ENCODE peak calls at places on chromosomes 16 and 17, in five cellular contexts. N is NCI-H1092, H is choroid plexus epithelial cell, J is HCEC 1CT, V is myocyte. M is an unnamed sample.

GRCh38 chr17:72430611-72431432 is 310.0 kb downstream of the SOX9 start:
- DNase-seq in H (no peak), V (peak; percentile 91), N (no peak), J (no peak), M (no peak)

GRCh38 chr16:56569971-56570370 is 5.1 kb downstream of the MT4 start:
- DNase-seq in J (no peak), V (no peak), H (no peak), N (no peak), M (no peak)

GRCh38 chr17:82098939-82099765 is 1.1 kb upstream of the FASN start:
- DNase-seq in V (no peak), H (no peak), N (no peak), J (no peak), M (no peak)

GRCh38 chr16:3762080-3762750 is 44.9 kb upstream of the TRAP1 start:
- DNase-seq in V (no peak), J (no peak), H (no peak), N (no peak), M (no peak)

GRCh38 chr17:79695293-79696158 is 35.2 kb upstream of the ENPP7 start:
- DNase-seq in N (no peak), V (peak; percentile 16), H (peak; percentile 78), J (no peak), M (no peak)

GRCh38 chr17:34375598-34375997 is 12.6 kb upstream of the CCL1 start:
- DNase-seq in N (no peak), H (no peak), J (no peak), V (no peak), M (no peak)

GRCh38 chr16:89481556-89481955 is 8.8 kb downstream of the ANKRD11 start:
- DNase-seq in V (no peak), H (no peak), J (no peak), N (no peak), M (no peak)

GRCh38 chr17:1111599-1112443 is 68.0 kb downstream of the ABR start:
- DNase-seq in V (peak; percentile 79), N (peak; percentile 21), J (no peak), H (no peak), M (peak; percentile 68)

GRCh38 chr17:40605301-40605700 is 40.0 kb upstream of the CCR7 start:
- DNase-seq in J (no peak), N (no peak), H (no peak), V (no peak), M (no peak)

GRCh38 chr16:3509470-3509928 is 8.7 kb downstream of the CLUAP1 start:
- DNase-seq in N (no peak), H (peak; percentile 61), V (peak; percentile 20), J (no peak), M (no peak)

GRCh38 chr16:49602201-49603041 is 228.8 kb downstream of the C16orf78 start:
- DNase-seq in H (no peak), J (no peak), V (no peak), N (no peak), M (no peak)

GRCh38 chr17:67059372-67059771 is 15.0 kb downstream of the CACNG1 start:
- DNase-seq in H (no peak), V (peak; percentile 49), J (no peak), N (no peak), M (no peak)

GRCh38 chr17:6648181-6648580 is 3.2 kb downstream of the MED31 start:
- DNase-seq in H (peak; percentile 47), N (no peak), J (no peak), V (peak; percentile 53), M (no peak)

GRCh38 chr17:50565559-50566350 is 5.2 kb downstream of the CACNA1G start:
- DNase-seq in V (no peak), N (peak; percentile 45), H (no peak), J (no peak), M (no peak)

GRCh38 chr17:29645516-29646051 is 22.9 kb upstream of the CORO6 start:
- DNase-seq in N (no peak), V (peak; percentile 87), H (peak; percentile 92), J (peak; percentile 59), M (no peak)

GRCh38 chr16:16805809-16806208 is 426.9 kb downstream of the NPIPA7 start:
- DNase-seq in V (no peak), H (no peak), N (no peak), J (no peak), M (no peak)

GRCh38 chr16:66326995-66327513 is 39.4 kb upstream of the CDH5 start:
- DNase-seq in V (peak; percentile 26), J (no peak), N (peak; percentile 93), H (peak; percentile 10), M (no peak)

GRCh38 chr17:17411692-17412091 is 65.1 kb upstream of the MED9 start:
- DNase-seq in J (peak; percentile 46), V (no peak), H (no peak), N (no peak), M (no peak)

GRCh38 chr17:77645441-77646430 is 312.8 kb upstream of the TNRC6C start:
- DNase-seq in V (peak; percentile 44), N (no peak), H (peak; percentile 14), J (no peak), M (peak; percentile 63)

GRCh38 chr17:1452836-1453235 is 3.2 kb downstream of the CRK start:
- DNase-seq in J (no peak), N (no peak), H (no peak), V (no peak), M (no peak)

M was measured in HTR-8/SVneo.